ENCODE peak calls at places on chromosomes 11 and 22, in six cellular contexts. C is K562, N is HCT116, W is HepG2, M is upper lobe of left lung, B is GM12878. O is an unnamed sample.

GRCh38 chr11:108632041-108632440 is 32.8 kb upstream of the DDX10 start:
- ATAC-seq in C (no peak), N (no peak), W (no peak), M (no peak), B (no peak), O (no peak)

GRCh38 chr11:43408277-43408676 is 49.6 kb downstream of the TTC17 start:
- ATAC-seq in C (no peak), N (no peak), W (no peak), M (no peak), B (no peak), O (no peak)

GRCh38 chr11:119316017-119316728 is 757 bp downstream of the MCAM start:
- ATAC-seq in C (no peak), N (peak; percentile 30), W (no peak), M (no peak), B (no peak), O (peak; percentile 34)

GRCh38 chr22:47448231-47449035 is 686.0 kb downstream of the TBC1D22A start:
- ATAC-seq in C (no peak), N (no peak), W (no peak), M (no peak), B (no peak), O (no peak)

GRCh38 chr11:36123353-36124220 is 165.6 kb downstream of the COMMD9 start:
- ATAC-seq in C (no peak), N (no peak), W (no peak), M (no peak), B (no peak), O (no peak)

GRCh38 chr11:65866524-65867283 is 5.9 kb downstream of the EFEMP2 start:
- ATAC-seq in C (no peak), N (no peak), W (no peak), M (no peak), B (no peak), O (no peak)

GRCh38 chr11:40679276-40679675 is 780.2 kb downstream of the LRRC4C start:
- ATAC-seq in C (no peak), N (no peak), W (no peak), M (no peak), B (no peak), O (no peak)

GRCh38 chr22:39457546-39458442 is 982 bp downstream of the MGAT3 start:
- ATAC-seq in C (peak; percentile 53), N (no peak), W (no peak), M (no peak), B (peak; percentile 33), O (peak; percentile 5)

GRCh38 chr11:95084509-95084908 is 5.1 kb upstream of the ENDOD1 start:
- ATAC-seq in C (no peak), N (peak; percentile 39), W (no peak), M (no peak), B (peak; percentile 50), O (no peak)

GRCh38 chr11:11436715-11437313 is 83.8 kb upstream of the CSNK2A3 start:
- ATAC-seq in C (no peak), N (no peak), W (no peak), M (no peak), B (no peak), O (peak; percentile 27)

GRCh38 chr22:39311592-39312400 is 7.6 kb downstream of the RPL3 start:
- ATAC-seq in C (peak; percentile 54), N (peak; percentile 24), W (peak; percentile 0), M (no peak), B (peak; percentile 5), O (no peak)

GRCh38 chr22:31442768-31443489 is 43.5 kb downstream of the DRG1 start:
- ATAC-seq in C (no peak), N (peak; percentile 28), W (no peak), M (no peak), B (no peak), O (no peak)

GRCh38 chr11:86184728-86185127 is 59.8 kb upstream of the EED start:
- ATAC-seq in C (no peak), N (no peak), W (no peak), M (peak; percentile 56), B (no peak), O (no peak)

GRCh38 chr11:111941963-111942362 is 4.8 kb downstream of the DIXDC1 start:
- ATAC-seq in C (no peak), N (no peak), W (no peak), M (no peak), B (no peak), O (no peak)

GRCh38 chr22:31206896-31207687 is 5.0 kb upstream of the LIMK2 start:
- ATAC-seq in C (no peak), N (no peak), W (no peak), M (no peak), B (no peak), O (no peak)

GRCh38 chr11:19963697-19964340 is 196.5 kb downstream of the DBX1 start:
- ATAC-seq in C (no peak), N (no peak), W (no peak), M (no peak), B (peak; percentile 82), O (no peak)

GRCh38 chr11:111299111-111300026 is 1.0 kb downstream of the POU2AF3 start:
- ATAC-seq in C (peak; percentile 54), N (no peak), W (peak; percentile 94), M (peak; percentile 86), B (peak; percentile 88), O (peak; percentile 83)

GRCh38 chr11:92948116-92948515 is 21.3 kb upstream of the MTNR1B start:
- ATAC-seq in C (no peak), N (no peak), W (peak; percentile 100), M (no peak), B (no peak), O (no peak)

GRCh38 chr22:25672685-25673084 is 69.3 kb upstream of the MYO18B start:
- ATAC-seq in C (no peak), N (no peak), W (no peak), M (no peak), B (no peak), O (no peak)

GRCh38 chr22:19271856-19272535 is 19.5 kb downstream of the CLTCL1 start:
- ATAC-seq in C (no peak), N (no peak), W (peak; percentile 98), M (no peak), B (no peak), O (no peak)

GRCh38 chr11:74141274-74141695 is 29.5 kb downstream of the C2CD3 start:
- ATAC-seq in C (peak; percentile 41), N (peak; percentile 53), W (no peak), M (no peak), B (no peak), O (no peak)

DNA sequence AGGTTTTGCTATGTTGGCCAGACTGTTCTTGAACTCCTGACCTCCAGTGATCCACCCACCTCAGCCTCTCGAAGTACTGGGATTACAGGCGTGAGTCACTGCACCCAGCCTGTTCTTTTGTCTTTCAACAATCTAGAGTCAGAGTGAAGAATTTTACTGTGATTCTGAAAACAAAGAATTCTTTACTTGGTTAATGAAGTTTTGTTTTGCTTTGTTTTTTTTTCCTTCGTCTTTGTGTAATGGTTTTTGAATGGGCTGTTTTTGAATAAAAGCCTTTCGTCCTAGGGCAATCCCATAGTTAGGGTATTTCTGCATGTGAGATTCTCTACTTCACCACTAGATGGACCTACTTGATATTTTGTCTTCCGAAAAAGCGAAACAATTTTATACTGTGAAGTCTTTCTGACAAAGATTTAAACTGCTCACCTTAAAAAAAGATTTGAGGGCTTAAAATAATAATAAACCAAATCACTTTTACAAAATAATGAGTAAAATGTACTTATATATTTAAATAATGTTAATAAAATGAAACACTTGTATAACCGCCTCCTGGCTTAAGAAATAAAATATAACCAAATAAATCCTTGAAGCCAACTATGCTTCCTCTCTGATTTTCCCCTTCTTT is 43.4 kb upstream of the SC5D start:
- ATAC-seq in C (peak; percentile 70), N (peak; percentile 84), W (peak; percentile 57), M (peak; percentile 87), B (peak; percentile 91), O (peak; percentile 51)
- TF ChIP-seq POLR2AphosphoS5 in C (no peak), N (no peak), W (no peak), M (no peak), B (no peak), O (no peak)

GRCh38 chr22:17387356-17387755 is 18.1 kb downstream of the CECR2 start:
- ATAC-seq in C (no peak), N (no peak), W (no peak), M (no peak), B (no peak), O (no peak)
- TF ChIP-seq POLR2A in C (no peak), N (no peak), W (no peak), M (no peak), B (no peak), O (no peak)

GRCh38 chr11:64721359-64721699 is 1.7 kb downstream of the NRXN2 start:
- ATAC-seq in C (no peak), N (no peak), W (no peak), M (no peak), B (no peak), O (no peak)

GRCh38 chr11:64720640-64721358 is 2.2 kb downstream of the NRXN2 start:
- ATAC-seq in C (no peak), N (no peak), W (no peak), M (no peak), B (no peak), O (no peak)

GRCh38 chr11:64718780-64719124 is 4.2 kb downstream of the NRXN2 start:
- ATAC-seq in C (no peak), N (no peak), W (no peak), M (no peak), B (no peak), O (no peak)

GRCh38 chr11:64719406-64719805 is 3.6 kb downstream of the NRXN2 start:
- ATAC-seq in C (no peak), N (no peak), W (no peak), M (no peak), B (no peak), O (no peak)

DNA sequence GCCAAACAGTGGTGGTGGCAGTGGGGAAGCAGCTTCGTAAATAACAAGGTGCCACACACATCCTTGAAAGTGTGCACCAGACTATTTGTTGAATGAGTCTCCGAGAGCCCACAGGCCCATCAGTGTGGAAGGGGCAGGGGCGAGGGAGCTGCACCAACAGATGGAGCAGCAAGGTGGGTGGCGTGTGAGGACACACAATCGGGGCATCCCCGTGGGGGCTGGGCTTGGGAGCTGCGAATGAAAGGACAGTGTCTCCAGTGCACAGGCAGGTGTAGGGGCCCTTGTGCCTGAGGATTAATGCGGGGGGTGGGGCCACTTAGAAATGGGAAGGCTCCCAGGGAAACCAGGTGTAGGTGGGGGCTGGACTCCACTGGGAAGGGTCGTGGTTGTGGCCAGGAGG is 2.8 kb downstream of the NRXN2 start:
- ATAC-seq in C (no peak), N (no peak), W (no peak), M (no peak), B (no peak), O (no peak)
- H3K27me3 ChIP-seq in C (peaks cover 52% of the 10 kb centered on the region), N (peaks cover 9% of the 10 kb centered on the region), W (peaks cover 7% of the 10 kb centered on the region), M (no peaks in the 10 kb centered on the region), B (peaks cover 11% of the 10 kb centered on the region), O (peaks cover 79% of the 10 kb centered on the region)

GRCh38 chr11:70203749-70204465 is 811 bp downstream of the FADD start:
- ATAC-seq in C (peak; percentile 79), N (peak; percentile 33), W (peak; percentile 14), M (peak; percentile 85), B (peak; percentile 68), O (peak; percentile 49)
- TF ChIP-seq POLR2AphosphoS5 in C (peak; percentile 58), N (peak; percentile 38), W (no peak), M (peak; percentile 20), B (peak; percentile 44), O (no peak)

O was measured in gastroesophageal sphincter.